ENCODE peak calls at places on chromosomes 13 and 19, in four cellular contexts. C is GM23248, O is GM23338, U is SK-N-SH. G is an unnamed sample. For H3K27me3, the result is how much of the 10 kb centered on the place peaks cover.

GRCh38 chr13:41658057-41658642 is 200.8 kb downstream of the RGCC start:
- DNase-seq in C (no peak), U (no peak), O (peak), G (no peak)

GRCh38 chr13:47705185-47705584 is 295.9 kb downstream of the SUCLA2 start:
- DNase-seq in U (no peak), C (no peak), O (no peak), G (no peak)

GRCh38 chr13:97306646-97307045 is 84.5 kb downstream of the MBNL2 start:
- DNase-seq in C (no peak), U (no peak), O (no peak), G (no peak)

GRCh38 chr19:33419763-33420080 is 46.2 kb downstream of the CEBPG start:
- DNase-seq in U (peak), O (peak), C (no peak), G (no peak)

GRCh38 chr19:28963481-28964245 is 249.3 kb downstream of the UQCRFS1 start:
- DNase-seq in O (no peak), C (no peak), U (no peak), G (no peak)

GRCh38 chr19:8512115-8512967 is 1.6 kb downstream of the ZNF414 start:
- DNase-seq in O (peak), U (peak), C (peak), G (peak)

GRCh38 chr13:42384265-42384664 is 112.3 kb downstream of the AKAP11 start:
- DNase-seq in O (no peak), U (no peak), C (no peak), G (peak)

GRCh38 chr19:32824136-32824835 is 45.3 kb downstream of the SLC7A9 start:
- DNase-seq in U (peak), O (no peak), C (no peak), G (no peak)

GRCh38 chr13:99600318-99600717 is 99.0 kb downstream of the TM9SF2 start:
- DNase-seq in U (peak), O (peak), C (no peak), G (no peak)

GRCh38 chr13:30766957-30767603 is 31.7 kb downstream of the ALOX5AP start:
- DNase-seq in C (no peak), O (no peak), U (no peak), G (no peak)

GRCh38 chr19:31715249-31715944 is 366.2 kb upstream of the TSHZ3 start:
- DNase-seq in O (peak), U (no peak), C (no peak), G (no peak)

GRCh38 chr19:1085676-1086442 is 9.3 kb downstream of the POLR2E start:
- DNase-seq in O (no peak), C (no peak), U (no peak), G (no peak)

GRCh38 chr13:52786747-52787146 is 47.1 kb upstream of the CNMD start:
- DNase-seq in C (no peak), O (no peak), U (no peak), G (peak)

GRCh38 chr13:98595134-98595533 is 18.2 kb upstream of the STK24 start:
- DNase-seq in C (no peak), O (no peak), U (no peak), G (no peak)

GRCh38 chr13:26386026-26386425 is 132.1 kb downstream of the CDK8 start:
- DNase-seq in U (no peak), O (no peak), C (no peak), G (peak)

GRCh38 chr19:1122972-1123363 is 19.2 kb downstream of the GPX4 start:
- DNase-seq in O (peak), C (peak), U (peak), G (peak)

GRCh38 chr19:43751466-43752220 is 3.1 kb downstream of the SMG9 start:
- DNase-seq in C (peak), O (no peak), U (no peak), G (peak)

GRCh38 chr13:42746846-42747245 is 34.5 kb upstream of the FAM216B start:
- DNase-seq in C (peak), O (no peak), U (no peak), G (peak)

GRCh38 chr13:46355088-46355468 is 32.0 kb downstream of the RUBCNL start:
- DNase-seq in C (no peak), O (peak), U (no peak), G (no peak)

GRCh38 chr13:38262211-38262610 is 87.4 kb upstream of the UFM1 start:
- DNase-seq in C (peak), O (no peak), U (no peak), G (no peak)

GRCh38 chr13:75881109-75881775 is 245.1 kb downstream of the LMO7 start:
- DNase-seq in O (no peak), U (no peak), C (no peak), G (no peak)

GRCh38 chr19:5113101-5113557 is 144.2 kb downstream of the KDM4B start:
- DNase-seq in C (peak), U (no peak), O (no peak), G (no peak)

GRCh38 chr13:42215578-42216421 is 56.2 kb upstream of the AKAP11 start:
- DNase-seq in C (peak), O (peak), U (peak), G (peak)

GRCh38 chr13:32581177-32581786 is 5.0 kb upstream of the PDS5B start:
- DNase-seq in U (no peak), O (peak), C (peak), G (peak)

GRCh38 chr13:94886191-94886590 is 173.8 kb upstream of the SOX21 start:
- DNase-seq in C (no peak), O (no peak), U (no peak), G (peak)

GRCh38 chr19:6091771-6092291 is 18.5 kb downstream of the RFX2 start:
- DNase-seq in C (peak), O (no peak), U (no peak), G (no peak)

GRCh38 chr19:17021793-17022590 is 4.6 kb downstream of the CPAMD8 start:
- DNase-seq in U (no peak), C (peak), O (no peak), G (peak)

GRCh38 chr19:16361926-16362325 is 37.3 kb downstream of the KLF2 start:
- DNase-seq in O (no peak), C (no peak), U (no peak), G (no peak)

GRCh38 chr19:14764401-14764800 is 14.0 kb downstream of the ADGRE2 start:
- DNase-seq in U (no peak), C (no peak), O (no peak), G (no peak)

GRCh38 chr13:31045621-31046081 is 113.2 kb downstream of the TEX26 start:
- DNase-seq in O (no peak), U (no peak), C (peak), G (peak)

GRCh38 chr13:102327119-102327617 is 74.7 kb downstream of the FGF14 start:
- DNase-seq in U (no peak), O (no peak), C (no peak), G (no peak)

GRCh38 chr13:46866150-46866549 is 30.7 kb downstream of the HTR2A start:
- DNase-seq in U (peak), C (peak), O (peak), G (peak)

GRCh38 chr19:6494438-6495036 is 7.6 kb downstream of the TUBB4A start:
- DNase-seq in U (no peak), C (no peak), O (no peak), G (no peak)

GRCh38 chr19:32896516-32897214 is 27.1 kb upstream of the SLC7A9 start:
- DNase-seq in O (no peak), U (no peak), C (no peak), G (no peak)

GRCh38 chr13:70835349-70835748 is 727.1 kb upstream of the KLHL1 start:
- DNase-seq in U (peak), O (no peak), C (no peak), G (no peak)

GRCh38 chr13:43846496-43846895 is 33.0 kb downstream of the CCDC122 start:
- DNase-seq in C (peak), O (no peak), U (no peak), G (no peak)
- TF ChIP-seq EZH2phosphoT487 in C (no peak), O (no peak), U (no peak), G (no peak)

DNA sequence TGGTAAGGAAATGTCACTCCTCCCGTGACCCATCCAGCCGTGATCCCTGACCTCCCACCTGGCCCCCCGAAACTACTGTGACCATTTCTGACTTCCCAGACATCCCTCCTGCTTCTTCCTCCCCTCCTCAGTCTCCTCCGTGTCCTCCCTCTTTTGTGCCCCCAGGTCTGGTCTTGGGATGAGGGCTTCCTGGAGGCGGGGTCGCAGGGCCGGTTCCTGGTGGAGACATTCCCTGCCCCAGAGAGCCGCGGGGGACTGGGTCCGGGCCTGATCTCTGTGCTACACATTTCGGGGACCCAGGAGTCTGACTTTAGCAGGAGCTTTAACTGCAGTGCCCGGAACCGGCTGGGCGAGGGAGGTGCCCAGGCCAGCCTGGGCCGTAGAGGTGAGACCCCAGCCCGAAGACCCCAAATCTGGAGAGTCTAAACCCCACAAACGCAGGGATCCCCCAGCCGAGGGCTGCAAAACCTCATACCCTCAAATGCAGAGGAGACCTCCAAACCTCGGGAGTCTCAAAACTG is 5.0 kb downstream of the KIRREL2 start:
- DNase-seq in O (peak), C (no peak), U (no peak), G (no peak)
- H3K27me3 ChIP-seq in O (half or more), C (under half), U (under half), G (under half)

GRCh38 chr13:49046002-49046401 is 70.3 kb downstream of the FNDC3A start:
- DNase-seq in C (peak), U (no peak), O (no peak), G (no peak)
- TF ChIP-seq EZH2phosphoT487 in C (no peak), U (no peak), O (no peak), G (no peak)

DNA sequence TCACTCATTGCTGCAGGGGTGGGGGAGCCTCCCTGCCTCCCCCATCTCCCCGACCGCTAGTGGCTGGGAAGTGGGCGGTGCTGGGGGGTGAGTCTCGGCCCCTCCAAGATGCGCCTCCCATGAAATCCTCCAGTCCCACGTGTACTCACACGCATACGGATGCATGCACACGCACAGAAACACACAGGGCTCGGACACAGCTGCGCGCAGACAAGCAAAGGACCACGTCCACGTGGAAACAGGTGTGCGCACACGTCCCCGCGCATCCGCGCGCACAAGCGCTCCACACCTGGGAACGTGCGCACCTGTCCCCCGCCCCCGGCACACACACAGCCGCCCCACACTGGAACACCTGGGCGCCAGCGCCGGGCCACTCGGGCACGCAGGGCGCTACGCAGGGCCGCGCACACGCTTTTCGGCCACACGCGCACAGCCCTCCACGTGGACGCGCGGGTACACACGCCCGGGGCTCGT is 680 bp downstream of the MATK start:
- DNase-seq in O (no peak), U (no peak), C (no peak), G (no peak)
- H3K27me3 ChIP-seq in O (under half), U (under half), C (under half), G (under half)

GRCh38 chr13:80215368-80215767 is 125.6 kb downstream of the SPRY2 start:
- DNase-seq in O (no peak), C (peak), U (no peak), G (peak)
- TF ChIP-seq EZH2phosphoT487 in O (no peak), C (no peak), U (no peak), G (no peak)